ENCODE peak calls at places on chromosomes 12 and 14, in six cellular contexts. H is A549, P is K562, W is SK-N-SH, Q is GM12878, V is H1. T is an unnamed sample.

GRCh38 chr12:4134833-4135597 is 138.5 kb upstream of the CCND2 start:
- DNase-seq in V (peak; percentile 82), Q (no peak), H (no peak), W (no peak), P (no peak), T (no peak)

GRCh38 chr12:31323466-31324115 is 2.4 kb downstream of the SINHCAF start:
- DNase-seq in Q (no peak), V (peak; percentile 67), W (no peak), P (peak; percentile 35), H (peak; percentile 30), T (no peak)

GRCh38 chr14:92650581-92651105 is 97.8 kb downstream of the LGMN start:
- DNase-seq in H (no peak), W (no peak), Q (no peak), V (no peak), P (no peak), T (no peak)

GRCh38 chr14:30621354-30621953 is 665 bp upstream of the SCFD1 start:
- DNase-seq in V (peak; percentile 54), Q (no peak), W (peak; percentile 17), H (no peak), P (no peak), T (peak; percentile 36)

GRCh38 chr14:31696378-31696777 is 135.2 kb downstream of the NUBPL start:
- DNase-seq in P (no peak), H (no peak), Q (no peak), W (no peak), V (no peak), T (no peak)

GRCh38 chr14:87992720-87993484 is at the start of gene GALC:
- DNase-seq in Q (peak; percentile 62), W (peak; percentile 91), H (peak; percentile 73), V (peak; percentile 93), P (peak; percentile 80), T (no peak)

GRCh38 chr12:125683748-125684381 is 618.6 kb downstream of the AACS start:
- DNase-seq in Q (no peak), W (peak; percentile 66), P (no peak), V (peak; percentile 99), H (no peak), T (peak; percentile 31)

GRCh38 chr12:89351489-89352241 is 636 bp downstream of the DUSP6 start:
- DNase-seq in Q (no peak), W (peak; percentile 69), V (peak; percentile 67), H (peak; percentile 32), P (no peak), T (no peak)

GRCh38 chr12:1644523-1645438 is 15.8 kb downstream of the WNT5B start:
- DNase-seq in W (peak; percentile 88), Q (no peak), H (no peak), P (no peak), V (no peak), T (no peak)

GRCh38 chr12:18677189-18677588 is 60.6 kb downstream of the PLCZ1 start:
- DNase-seq in H (no peak), Q (no peak), P (no peak), V (no peak), W (no peak), T (no peak)

GRCh38 chr12:46224401-46224800 is 44.4 kb downstream of the SLC38A1 start:
- DNase-seq in Q (no peak), P (no peak), W (no peak), V (no peak), H (no peak), T (no peak)

GRCh38 chr14:54814076-54814475 is 88.5 kb downstream of the GCH1 start:
- DNase-seq in P (peak; percentile 55), Q (no peak), H (no peak), V (peak; percentile 83), W (no peak), T (no peak)

GRCh38 chr12:110640275-110641025 is 26.5 kb downstream of the TCTN1 start:
- DNase-seq in Q (no peak), V (no peak), P (no peak), W (no peak), H (no peak), T (no peak)

GRCh38 chr12:32906407-32907165 is 10.0 kb upstream of the PKP2 start:
- DNase-seq in H (no peak), W (no peak), Q (peak; percentile 78), P (no peak), V (no peak), T (peak; percentile 74)

GRCh38 chr12:57166971-57167371 is 19.6 kb upstream of the LRP1-AS start:
- DNase-seq in H (peak; percentile 90), Q (no peak), W (no peak), P (peak; percentile 45), V (no peak), T (no peak)

DNA sequence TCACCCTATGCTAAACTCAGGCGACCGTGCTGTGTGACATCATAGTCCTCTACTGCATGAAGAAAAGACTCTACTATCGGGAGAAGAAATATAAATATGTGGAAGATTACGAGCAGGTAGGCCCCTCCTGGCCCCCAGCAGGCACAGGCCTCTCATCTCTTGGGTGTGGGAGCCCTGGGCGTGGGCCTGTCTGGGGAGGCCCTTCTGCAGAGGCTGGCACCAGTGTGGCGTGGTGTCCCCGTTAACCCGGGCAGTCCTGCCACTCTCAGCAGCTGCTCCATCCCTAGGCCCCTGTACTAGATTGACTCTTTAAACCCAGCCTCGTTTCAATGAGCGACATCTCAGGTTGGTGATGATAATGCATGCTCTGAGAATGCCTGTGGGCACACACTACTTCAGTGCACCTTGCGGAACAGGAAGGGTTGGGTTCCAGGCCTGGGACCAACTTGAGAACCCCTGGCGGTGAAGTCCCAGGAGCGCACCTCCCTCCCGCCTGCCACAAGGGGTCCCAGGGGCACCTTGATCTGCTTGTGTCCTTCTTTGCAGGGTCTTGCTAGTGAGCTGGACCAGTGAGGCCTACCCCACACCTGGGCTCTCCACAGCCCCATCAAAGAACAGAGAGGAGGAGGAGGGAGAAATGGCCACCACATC is 23.2 kb downstream of the P2RX4 start:
- DNase-seq in H (no peak), V (peak; percentile 56), P (no peak), Q (no peak), W (no peak), T (no peak)
- TF ChIP-seq CHD2 in H (no peak), V (no peak), P (no peak), Q (no peak), W (no peak), T (no peak)

GRCh38 chr14:76917158-76917596 is 91.0 kb downstream of the LRRC74A start:
- DNase-seq in W (peak; percentile 67), Q (no peak), H (peak; percentile 89), P (peak; percentile 56), V (peak; percentile 83), T (peak; percentile 80)
- TF ChIP-seq CHD2 in W (peak; percentile 60), Q (no peak), H (no peak), P (no peak), V (no peak), T (no peak)

DNA sequence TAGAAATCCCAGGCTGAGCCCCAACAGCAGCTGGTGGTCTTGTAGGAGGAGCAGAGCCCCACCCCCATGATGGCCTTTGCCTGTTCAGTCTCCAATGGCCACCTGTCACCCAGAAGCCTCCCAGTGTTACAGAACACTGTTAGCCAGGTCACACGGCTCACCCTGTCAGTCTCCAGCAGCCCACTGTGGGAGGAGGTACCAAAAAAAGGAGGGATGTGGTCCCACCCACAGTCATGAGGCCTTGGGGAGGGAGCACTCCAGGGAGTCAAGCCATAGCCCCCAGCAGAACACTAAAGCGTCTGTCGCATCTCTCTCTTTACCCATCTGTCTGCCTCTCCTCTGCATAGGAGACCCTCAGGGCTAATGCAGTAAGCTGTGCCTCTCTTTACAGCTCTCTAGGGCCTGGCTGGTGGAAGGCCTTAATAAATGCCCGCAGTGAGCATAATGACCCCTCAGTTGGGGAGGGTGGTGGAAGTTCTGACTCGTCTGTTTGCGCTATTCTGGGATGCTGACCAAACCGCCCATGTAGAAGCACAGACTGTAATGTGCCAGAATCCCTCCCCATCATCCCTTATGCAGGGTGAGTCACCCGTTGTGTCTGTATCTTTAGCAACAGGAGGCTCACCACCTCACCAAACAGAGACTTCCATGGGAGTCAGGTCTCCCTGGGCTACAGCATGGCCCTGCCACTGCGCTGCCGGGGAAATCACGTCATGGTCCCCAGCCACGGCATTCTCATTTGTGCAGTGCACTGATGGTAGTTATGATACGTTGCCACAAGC is 14.6 kb downstream of the C14orf132 start:
- DNase-seq in Q (no peak), V (peak; percentile 35), H (no peak), W (peak; percentile 47), P (no peak), T (no peak)
- TF ChIP-seq CHD2 in Q (no peak), V (no peak), H (no peak), W (no peak), P (no peak), T (no peak)

DNA sequence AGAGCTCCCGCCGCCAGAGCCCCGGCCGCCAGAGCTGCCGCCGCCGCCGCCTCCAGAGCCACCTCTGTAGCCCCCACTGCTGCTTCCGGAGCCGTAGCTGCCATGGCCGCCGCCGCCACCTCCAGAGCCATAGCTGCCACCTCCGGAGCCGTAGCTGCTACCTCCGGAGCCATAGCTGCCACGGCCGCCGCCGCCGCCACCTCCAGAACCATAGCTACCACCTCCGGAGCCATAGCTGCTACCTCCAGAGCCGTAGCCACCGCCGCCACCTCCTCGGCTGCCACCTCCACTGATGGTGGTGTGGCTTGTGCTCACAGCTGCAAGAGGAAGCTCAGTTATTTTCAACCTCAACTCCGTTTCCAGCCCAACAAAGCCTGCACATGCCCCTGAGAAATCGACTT is 4.9 kb downstream of the KRT1 start:
- DNase-seq in P (no peak), V (no peak), Q (no peak), H (no peak), W (no peak), T (no peak)
- TF ChIP-seq CHD2 in P (no peak), V (no peak), Q (no peak), H (no peak), W (no peak), T (no peak)

GRCh38 chr14:95931384-95931783 is 54.8 kb downstream of the TUNAR start:
- DNase-seq in V (no peak), H (no peak), W (no peak), Q (no peak), P (no peak), T (peak; percentile 2)

DNA sequence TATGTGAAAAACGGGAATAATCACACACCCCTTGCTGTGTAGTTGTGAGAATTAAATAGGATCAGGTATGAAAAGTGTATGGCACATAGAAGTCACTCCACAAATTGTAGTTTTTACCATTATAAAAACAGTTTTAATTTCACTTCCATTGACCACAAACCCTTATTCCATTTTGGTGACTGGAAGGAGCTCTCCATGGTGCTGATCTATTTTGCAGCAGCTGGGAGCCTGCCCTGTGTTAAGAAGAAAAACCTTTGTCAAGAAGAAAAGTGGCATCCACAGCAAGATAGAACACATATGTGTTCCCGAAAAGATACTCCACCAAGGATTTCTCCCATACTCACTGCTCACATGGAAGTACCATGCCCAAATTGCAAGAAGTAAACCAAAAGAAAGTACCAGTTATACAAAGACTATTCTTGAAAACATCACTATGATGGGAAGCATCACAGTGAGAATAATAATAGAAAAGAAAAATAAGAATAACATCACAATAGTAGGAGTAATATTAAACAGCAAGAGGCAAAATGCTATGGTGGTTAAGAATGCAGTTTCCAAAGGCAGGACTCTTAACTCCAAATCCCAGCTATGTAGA is 58.7 kb downstream of the TUNAR start:
- DNase-seq in V (no peak), W (no peak), H (no peak), P (peak; percentile 24), Q (no peak), T (peak; percentile 6)
- TF ChIP-seq CHD2 in V (no peak), W (no peak), H (no peak), P (no peak), Q (no peak), T (no peak)

T was measured in HepG2.